ENCODE peak calls at places on chromosomes 1 and 21, in ten cellular contexts. I is NB4; V is stimulated activated CD8-positive, alpha-beta memory T cell treated with anti-CD3 and anti-CD28 coated beads, Interleukin-7, amount 100 ng/mL, for 1 hour; Z is cardiac muscle cell; D is endothelial cell; P is kidney; C is NCI-H1092 treated with DMSO at 0.1 percent for 48 hours; M is GDM1; N is NCI-H345; K is CD4-positive, alpha-beta T cell. J is an unnamed sample.

GRCh38 chr1:150926094-150926741 is at the start of gene SETDB1:
- DNase-seq in P (peak), I (peak), V (peak), C (peak), N (peak), D (peak), M (peak), Z (peak), K (peak), J (peak)

GRCh38 chr1:26733982-26734381 is 38.2 kb downstream of the ARID1A start:
- DNase-seq in K (no peak), C (no peak), Z (peak), D (no peak), M (no peak), P (no peak), I (no peak), V (no peak), N (no peak), J (no peak)

GRCh38 chr1:198496216-198497143 is 44.0 kb downstream of the ATP6V1G3 start:
- DNase-seq in K (no peak), M (no peak), I (no peak), D (no peak), N (no peak), V (no peak), P (no peak), C (no peak), Z (peak), J (no peak)

GRCh38 chr1:97903626-97904025 is 17.2 kb downstream of the DPYD start:
- DNase-seq in K (no peak), I (no peak), V (no peak), N (no peak), P (no peak), D (no peak), Z (peak), C (no peak), M (no peak), J (no peak)

GRCh38 chr21:45041351-45041805 is 33.0 kb upstream of the ADARB1 start:
- DNase-seq in I (peak), D (no peak), C (no peak), Z (peak), N (no peak), M (no peak), P (peak), V (no peak), K (no peak), J (no peak)

GRCh38 chr1:237471377-237471776 is 419.3 kb downstream of the ZP4 start:
- DNase-seq in Z (no peak), P (no peak), I (peak), C (no peak), N (no peak), K (no peak), M (no peak), D (no peak), V (no peak), J (no peak)

GRCh38 chr1:159800177-159800935 is 1.8 kb upstream of the FCRL6 start:
- DNase-seq in M (peak), C (no peak), D (no peak), I (peak), N (no peak), V (peak), Z (no peak), P (no peak), K (no peak), J (no peak)

GRCh38 chr1:10830961-10831669 is 34.7 kb upstream of the CASZ1 start:
- DNase-seq in D (no peak), V (no peak), M (no peak), C (no peak), K (no peak), P (no peak), Z (no peak), N (no peak), I (peak), J (no peak)

GRCh38 chr1:18926315-18927081 is 24.1 kb upstream of the ALDH4A1 start:
- DNase-seq in P (peak), N (no peak), V (peak), Z (peak), D (peak), M (peak), I (peak), K (peak), C (no peak), J (peak)

GRCh38 chr1:57238408-57238807 is 185.5 kb downstream of the DAB1 start:
- DNase-seq in C (no peak), K (no peak), P (no peak), D (no peak), N (no peak), I (no peak), M (no peak), V (no peak), Z (no peak), J (no peak)

GRCh38 chr21:35239811-35240219 is 190.7 kb upstream of the RUNX1 start:
- DNase-seq in M (no peak), N (peak), V (no peak), I (peak), K (no peak), Z (no peak), C (peak), D (no peak), P (no peak), J (no peak)

GRCh38 chr1:42931108-42931539 is 27.5 kb downstream of the SLC2A1 start:
- DNase-seq in M (peak), V (no peak), P (peak), I (peak), Z (peak), N (peak), C (peak), K (peak), D (peak), J (peak)

GRCh38 chr1:186213225-186213607 is 161.8 kb downstream of the TPR start:
- DNase-seq in M (no peak), K (no peak), I (no peak), Z (no peak), P (no peak), N (no peak), V (no peak), D (no peak), C (no peak), J (no peak)

GRCh38 chr1:235014756-235015155 is 113.9 kb downstream of the TOMM20 start:
- DNase-seq in D (no peak), C (no peak), N (no peak), K (no peak), V (no peak), P (no peak), I (no peak), M (no peak), Z (no peak), J (no peak)

GRCh38 chr1:42998381-42998780 is 39.7 kb upstream of the SLC2A1 start:
- DNase-seq in I (no peak), P (no peak), C (no peak), N (no peak), K (no peak), V (no peak), Z (no peak), D (no peak), M (no peak), J (no peak)

GRCh38 chr1:219792337-219793021 is 135.9 kb downstream of the SLC30A10 start:
- DNase-seq in M (no peak), D (no peak), V (no peak), Z (peak), P (no peak), K (no peak), I (no peak), C (no peak), N (no peak), J (no peak)

GRCh38 chr1:225874431-225874830 is 7.7 kb downstream of the TMEM63A start:
- DNase-seq in V (no peak), D (no peak), M (no peak), I (no peak), C (no peak), Z (no peak), N (no peak), K (no peak), P (peak), J (no peak)

GRCh38 chr1:156270314-156270713 is 12.3 kb downstream of the SMG5 start:
- DNase-seq in Z (no peak), P (no peak), D (no peak), N (no peak), M (no peak), C (no peak), I (no peak), K (no peak), V (no peak), J (no peak)

GRCh38 chr1:167227934-167228378 is 7.3 kb downstream of the POU2F1 start:
- DNase-seq in C (no peak), D (no peak), N (no peak), V (no peak), K (no peak), I (peak), P (no peak), Z (peak), M (no peak), J (no peak)

GRCh38 chr1:78603206-78603605 is 17.0 kb upstream of the IFI44L start:
- DNase-seq in K (no peak), P (no peak), V (no peak), Z (peak), N (no peak), M (no peak), D (no peak), C (no peak), I (no peak), J (no peak)

GRCh38 chr1:223338811-223339746 is 24.9 kb downstream of the SUSD4 start:
- DNase-seq in V (no peak), I (no peak), C (no peak), P (no peak), N (no peak), K (no peak), Z (peak), M (no peak), D (no peak), J (no peak)

GRCh38 chr1:29159773-29160172 is 21.9 kb downstream of the SRSF4 start:
- DNase-seq in P (no peak), M (no peak), I (no peak), V (no peak), C (no peak), Z (no peak), D (no peak), K (no peak), N (no peak), J (no peak)

GRCh38 chr1:180343931-180344406 is 113.9 kb downstream of the LHX4 start:
- DNase-seq in N (peak), C (peak), I (peak), V (no peak), Z (peak), P (no peak), K (no peak), D (no peak), M (peak), J (no peak)

GRCh38 chr1:163046071-163046470 is 23.1 kb upstream of the RGS4 start:
- DNase-seq in C (no peak), K (no peak), V (no peak), I (no peak), Z (peak), P (no peak), D (no peak), N (no peak), M (no peak), J (no peak)

GRCh38 chr21:27954806-27955205 is 987.9 kb upstream of the ADAMTS5 start:
- DNase-seq in N (no peak), V (no peak), C (no peak), I (peak), K (no peak), P (no peak), M (no peak), Z (no peak), D (no peak), J (no peak)

GRCh38 chr1:203521071-203521794 is 27.3 kb downstream of the OPTC start:
- DNase-seq in N (peak), I (no peak), K (no peak), D (no peak), C (peak), Z (no peak), P (no peak), M (no peak), V (no peak), J (no peak)

GRCh38 chr1:7298145-7298544 is 473.0 kb upstream of the VAMP3 start:
- DNase-seq in N (no peak), K (no peak), M (no peak), P (no peak), I (no peak), D (no peak), C (no peak), V (no peak), Z (peak), J (no peak)

GRCh38 chr1:227317541-227318002 is 720 bp downstream of the CDC42BPA start:
- DNase-seq in Z (peak), C (peak), K (no peak), I (peak), D (peak), N (peak), P (no peak), M (no peak), V (no peak), J (no peak)

J was measured in T follicular helper cell.